ENCODE peak calls at places on chromosome 2, in ten cellular contexts. One of them, this sample, is unnamed.

GRCh38 chr2:113132622-113133021 is 5.2 kb downstream of the IL1RN start:
- DNase-seq in CD8-positive, alpha-beta memory T cell: no peak
- DNase-seq in HCT116: no peak
- DNase-seq in K562: no peak
- DNase-seq in uterus: no peak
- DNase-seq in neural progenitor cell: no peak
- DNase-seq in CD4-positive, alpha-beta T cell: no peak
- DNase-seq in tibial artery: no peak
- DNase-seq in prostate gland: no peak
- DNase-seq in stomach: no peak
- DNase-seq in this sample: no peak

GRCh38 chr2:28495551-28496284 is at the start of gene PLB1:
- DNase-seq in stomach: no peak
- DNase-seq in K562: no peak
- DNase-seq in uterus: no peak
- DNase-seq in neural progenitor cell: no peak
- DNase-seq in CD8-positive, alpha-beta memory T cell: no peak
- DNase-seq in tibial artery: no peak
- DNase-seq in HCT116: no peak
- DNase-seq in prostate gland: no peak
- DNase-seq in CD4-positive, alpha-beta T cell: no peak
- DNase-seq in this sample: no peak

GRCh38 chr2:222305510-222306392 is 7.0 kb upstream of the PAX3 start:
- DNase-seq in CD8-positive, alpha-beta memory T cell: no peak
- DNase-seq in uterus: no peak
- DNase-seq in stomach: no peak
- DNase-seq in CD4-positive, alpha-beta T cell: no peak
- DNase-seq in neural progenitor cell: peak
- DNase-seq in prostate gland: no peak
- DNase-seq in K562: no peak
- DNase-seq in HCT116: no peak
- DNase-seq in tibial artery: no peak
- DNase-seq in this sample: no peak

GRCh38 chr2:190216829-190217228 is 102.8 kb downstream of the HIBCH start:
- DNase-seq in stomach: peak
- DNase-seq in K562: peak
- DNase-seq in CD8-positive, alpha-beta memory T cell: no peak
- DNase-seq in CD4-positive, alpha-beta T cell: no peak
- DNase-seq in tibial artery: no peak
- DNase-seq in HCT116: no peak
- DNase-seq in uterus: peak
- DNase-seq in neural progenitor cell: peak
- DNase-seq in prostate gland: no peak
- DNase-seq in this sample: no peak

GRCh38 chr2:58925676-58926081 is 684.6 kb upstream of the FANCL start:
- DNase-seq in CD8-positive, alpha-beta memory T cell: no peak
- DNase-seq in prostate gland: no peak
- DNase-seq in stomach: no peak
- DNase-seq in HCT116: no peak
- DNase-seq in tibial artery: no peak
- DNase-seq in CD4-positive, alpha-beta T cell: no peak
- DNase-seq in neural progenitor cell: no peak
- DNase-seq in K562: peak
- DNase-seq in uterus: no peak
- DNase-seq in this sample: no peak

GRCh38 chr2:20135631-20136050 is 84.2 kb upstream of the LAPTM4A start:
- DNase-seq in HCT116: peak
- DNase-seq in prostate gland: peak
- DNase-seq in tibial artery: peak
- DNase-seq in neural progenitor cell: peak
- DNase-seq in stomach: peak
- DNase-seq in uterus: peak
- DNase-seq in CD4-positive, alpha-beta T cell: no peak
- DNase-seq in CD8-positive, alpha-beta memory T cell: no peak
- DNase-seq in K562: peak
- DNase-seq in this sample: no peak

GRCh38 chr2:146820672-146821071 is 1024.2 kb upstream of the ACVR2A start:
- DNase-seq in stomach: no peak
- DNase-seq in CD8-positive, alpha-beta memory T cell: no peak
- DNase-seq in HCT116: no peak
- DNase-seq in uterus: no peak
- DNase-seq in prostate gland: no peak
- DNase-seq in K562: no peak
- DNase-seq in CD4-positive, alpha-beta T cell: no peak
- DNase-seq in tibial artery: no peak
- DNase-seq in neural progenitor cell: no peak
- DNase-seq in this sample: no peak

GRCh38 chr2:101121174-101121573 is 30.0 kb downstream of the TBC1D8 start:
- DNase-seq in CD8-positive, alpha-beta memory T cell: no peak
- DNase-seq in neural progenitor cell: no peak
- DNase-seq in HCT116: no peak
- DNase-seq in K562: peak
- DNase-seq in tibial artery: no peak
- DNase-seq in stomach: peak
- DNase-seq in uterus: no peak
- DNase-seq in prostate gland: no peak
- DNase-seq in CD4-positive, alpha-beta T cell: no peak
- DNase-seq in this sample: no peak

GRCh38 chr2:151051584-151052220 is 210.0 kb downstream of the RBM43 start:
- DNase-seq in CD8-positive, alpha-beta memory T cell: peak
- DNase-seq in stomach: no peak
- DNase-seq in CD4-positive, alpha-beta T cell: no peak
- DNase-seq in uterus: no peak
- DNase-seq in tibial artery: peak
- DNase-seq in HCT116: peak
- DNase-seq in prostate gland: peak
- DNase-seq in neural progenitor cell: peak
- DNase-seq in K562: peak
- DNase-seq in this sample: no peak

GRCh38 chr2:241019441-241020139 is 21.2 kb downstream of the SNED1 start:
- DNase-seq in prostate gland: no peak
- DNase-seq in HCT116: no peak
- DNase-seq in K562: no peak
- DNase-seq in CD8-positive, alpha-beta memory T cell: no peak
- DNase-seq in stomach: peak
- DNase-seq in uterus: no peak
- DNase-seq in neural progenitor cell: no peak
- DNase-seq in CD4-positive, alpha-beta T cell: no peak
- DNase-seq in tibial artery: peak
- DNase-seq in this sample: no peak

GRCh38 chr2:126981476-126981875 is 82.8 kb downstream of the TEX51 start:
- DNase-seq in tibial artery: no peak
- DNase-seq in CD4-positive, alpha-beta T cell: no peak
- DNase-seq in uterus: no peak
- DNase-seq in CD8-positive, alpha-beta memory T cell: no peak
- DNase-seq in prostate gland: no peak
- DNase-seq in HCT116: no peak
- DNase-seq in neural progenitor cell: no peak
- DNase-seq in stomach: no peak
- DNase-seq in K562: no peak
- DNase-seq in this sample: no peak

DNA sequence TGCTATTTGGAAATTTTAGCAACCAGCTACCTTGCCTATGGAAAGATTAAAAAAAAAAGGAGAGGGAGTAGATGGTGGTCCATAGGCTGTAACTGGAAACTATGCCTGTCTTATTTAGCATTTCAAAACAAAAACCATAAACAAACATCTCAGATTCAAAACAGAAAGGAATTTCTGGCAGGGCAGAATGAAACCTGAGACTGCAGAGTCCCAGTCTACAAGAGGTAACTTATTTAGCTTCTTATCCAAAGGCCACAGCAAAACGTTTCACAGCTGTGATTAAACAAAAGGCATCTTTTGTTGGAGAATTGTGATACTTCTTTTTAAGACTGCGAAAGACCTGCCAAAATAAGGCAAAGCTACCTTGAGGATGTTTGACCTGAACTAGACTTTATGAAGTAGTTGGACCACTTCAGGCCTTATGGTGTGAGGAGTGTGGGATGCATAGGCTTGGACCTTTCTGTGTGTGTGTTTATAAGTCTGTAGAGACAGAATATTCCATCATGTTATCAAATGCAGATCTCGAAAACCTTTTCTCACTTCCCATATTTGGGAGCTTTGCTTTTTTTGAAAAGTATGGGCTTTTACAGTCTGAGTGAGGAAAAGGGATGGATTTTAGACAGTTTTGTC is 11.0 kb downstream of the CRIM1 start:
- DNase-seq in uterus: no peak
- DNase-seq in prostate gland: no peak
- DNase-seq in stomach: no peak
- DNase-seq in CD4-positive, alpha-beta T cell: no peak
- DNase-seq in CD8-positive, alpha-beta memory T cell: no peak
- DNase-seq in neural progenitor cell: no peak
- DNase-seq in tibial artery: no peak
- DNase-seq in HCT116: no peak
- DNase-seq in K562: no peak
- DNase-seq in this sample: no peak
- H3K27ac ChIP-seq in uterus: no peak
- H3K27ac ChIP-seq in prostate gland: peak
- H3K27ac ChIP-seq in stomach: no peak
- H3K27ac ChIP-seq in CD4-positive, alpha-beta T cell: no peak
- H3K27ac ChIP-seq in CD8-positive, alpha-beta memory T cell: no peak
- H3K27ac ChIP-seq in neural progenitor cell: no peak
- H3K27ac ChIP-seq in tibial artery: peak
- H3K27ac ChIP-seq in HCT116: no peak
- H3K27ac ChIP-seq in K562: no peak
- H3K27ac ChIP-seq in this sample: peak

DNA sequence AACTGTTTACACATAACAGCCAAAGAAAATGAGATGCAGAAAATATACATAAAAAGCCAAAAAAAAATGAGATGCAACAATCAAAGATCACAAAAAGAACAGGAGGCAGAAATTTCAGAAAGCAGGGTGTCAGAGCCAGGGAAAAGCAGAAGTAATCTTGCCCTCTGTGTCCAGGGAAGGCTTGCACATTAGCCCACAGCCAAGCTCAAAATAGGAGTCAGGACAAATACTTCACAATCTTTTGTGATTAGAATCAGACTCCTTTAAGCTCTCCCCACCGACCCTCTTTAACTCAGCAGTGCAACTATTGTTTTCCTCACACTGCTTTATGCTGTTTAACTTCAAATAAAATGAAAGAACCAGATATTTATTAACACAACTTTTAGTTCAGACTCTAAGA is 34.6 kb downstream of the IAH1 start:
- DNase-seq in prostate gland: no peak
- DNase-seq in neural progenitor cell: peak
- DNase-seq in uterus: no peak
- DNase-seq in HCT116: no peak
- DNase-seq in CD8-positive, alpha-beta memory T cell: no peak
- DNase-seq in K562: no peak
- DNase-seq in tibial artery: no peak
- DNase-seq in stomach: no peak
- DNase-seq in CD4-positive, alpha-beta T cell: no peak
- DNase-seq in this sample: no peak
- H3K27ac ChIP-seq in prostate gland: no peak
- H3K27ac ChIP-seq in neural progenitor cell: no peak
- H3K27ac ChIP-seq in uterus: no peak
- H3K27ac ChIP-seq in HCT116: no peak
- H3K27ac ChIP-seq in CD8-positive, alpha-beta memory T cell: no peak
- H3K27ac ChIP-seq in K562: no peak
- H3K27ac ChIP-seq in tibial artery: no peak
- H3K27ac ChIP-seq in stomach: no peak
- H3K27ac ChIP-seq in CD4-positive, alpha-beta T cell: no peak
- H3K27ac ChIP-seq in this sample: no peak

DNA sequence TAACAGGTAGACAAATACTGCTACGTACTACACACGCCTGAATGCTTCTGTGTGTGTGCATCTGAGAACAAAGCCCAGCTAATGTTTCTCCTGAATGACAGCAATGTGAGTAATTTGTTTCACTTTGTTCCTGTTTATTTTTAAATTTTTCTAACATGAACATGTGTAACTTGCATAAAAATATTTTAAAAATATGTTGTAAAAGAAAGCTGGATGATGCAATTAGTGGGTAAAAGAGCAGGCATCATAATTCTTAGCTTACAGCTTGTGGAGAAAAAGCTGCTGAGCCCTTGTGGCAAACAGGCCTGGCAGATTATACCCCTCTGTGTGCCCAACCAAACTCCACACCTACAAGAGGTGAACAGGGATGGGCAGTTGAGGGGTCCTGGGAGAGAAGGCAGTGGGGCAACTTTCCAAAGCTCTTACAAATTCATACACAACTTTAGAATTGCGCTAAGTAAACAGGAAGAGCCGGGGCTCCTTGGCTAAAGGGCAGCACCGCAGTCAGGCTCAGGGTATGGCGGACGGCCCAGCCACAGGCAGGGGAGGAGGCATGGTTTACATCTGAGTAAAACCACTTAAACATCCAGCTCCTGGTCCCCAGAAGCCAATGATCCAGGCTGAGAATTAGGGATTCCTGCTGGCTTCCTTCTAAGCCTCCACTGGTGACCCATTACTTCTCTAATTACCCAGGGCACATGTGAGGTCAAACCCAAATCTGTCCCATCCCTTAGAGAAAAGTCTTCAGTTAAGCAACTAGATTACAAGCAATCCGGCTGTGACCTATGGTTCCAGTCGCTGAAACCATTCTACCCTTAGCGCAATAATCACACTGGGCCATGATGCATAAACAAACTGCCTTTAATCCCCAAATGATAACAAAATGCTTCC is 14.0 kb downstream of the PXDN start:
- DNase-seq in tibial artery: peak
- DNase-seq in stomach: peak
- DNase-seq in HCT116: no peak
- DNase-seq in CD4-positive, alpha-beta T cell: no peak
- DNase-seq in neural progenitor cell: peak
- DNase-seq in CD8-positive, alpha-beta memory T cell: no peak
- DNase-seq in prostate gland: no peak
- DNase-seq in K562: no peak
- DNase-seq in uterus: peak
- DNase-seq in this sample: no peak
- H3K27ac ChIP-seq in tibial artery: peak
- H3K27ac ChIP-seq in stomach: peak
- H3K27ac ChIP-seq in HCT116: no peak
- H3K27ac ChIP-seq in CD4-positive, alpha-beta T cell: no peak
- H3K27ac ChIP-seq in neural progenitor cell: no peak
- H3K27ac ChIP-seq in CD8-positive, alpha-beta memory T cell: no peak
- H3K27ac ChIP-seq in prostate gland: peak
- H3K27ac ChIP-seq in K562: no peak
- H3K27ac ChIP-seq in uterus: peak
- H3K27ac ChIP-seq in this sample: peak

DNA sequence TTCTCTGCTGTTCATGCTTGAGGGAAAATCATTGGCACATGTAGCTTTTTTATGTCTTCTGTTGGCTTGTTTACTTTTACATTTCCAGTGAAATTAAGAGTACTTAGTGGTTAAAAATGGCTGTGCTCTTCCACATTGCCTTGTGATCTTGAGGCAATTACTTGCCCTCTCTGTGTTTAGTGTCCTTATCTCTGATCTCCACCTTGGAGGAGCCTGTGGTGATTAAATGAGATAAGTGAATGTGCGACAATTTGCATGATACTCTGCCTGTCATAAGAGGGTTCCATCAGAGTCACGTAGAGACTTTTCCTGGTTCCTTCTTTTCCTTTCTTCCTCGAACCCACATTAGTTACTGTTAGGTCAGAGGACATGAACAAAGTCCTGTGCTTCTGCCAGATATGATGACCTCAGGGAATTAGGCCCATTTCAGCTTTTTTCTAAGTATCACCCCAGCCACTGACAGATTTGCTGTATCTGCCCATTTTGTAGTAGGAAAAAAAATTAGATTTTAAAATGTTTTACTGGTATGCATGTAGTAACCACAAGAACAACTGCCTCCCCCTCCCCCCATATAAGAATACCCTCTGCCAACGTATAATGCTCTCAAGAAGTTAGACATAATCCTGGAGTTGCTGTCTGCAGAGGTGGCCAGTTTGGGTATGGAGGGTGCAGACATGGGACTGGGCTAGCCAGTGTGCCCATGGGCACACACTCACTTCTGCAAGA is 51.9 kb downstream of the TET3 start:
- DNase-seq in CD8-positive, alpha-beta memory T cell: no peak
- DNase-seq in HCT116: no peak
- DNase-seq in CD4-positive, alpha-beta T cell: no peak
- DNase-seq in tibial artery: no peak
- DNase-seq in prostate gland: no peak
- DNase-seq in stomach: no peak
- DNase-seq in uterus: no peak
- DNase-seq in K562: peak
- DNase-seq in neural progenitor cell: no peak
- DNase-seq in this sample: no peak
- H3K27ac ChIP-seq in CD8-positive, alpha-beta memory T cell: peak
- H3K27ac ChIP-seq in HCT116: no peak
- H3K27ac ChIP-seq in CD4-positive, alpha-beta T cell: no peak
- H3K27ac ChIP-seq in tibial artery: no peak
- H3K27ac ChIP-seq in prostate gland: no peak
- H3K27ac ChIP-seq in stomach: peak
- H3K27ac ChIP-seq in uterus: no peak
- H3K27ac ChIP-seq in K562: peak
- H3K27ac ChIP-seq in neural progenitor cell: no peak
- H3K27ac ChIP-seq in this sample: no peak